ENCODE peak calls at places on chromosomes 1 and 21, in five cellular contexts. B, G, M, W and U are unnamed samples.

GRCh38 chr1:20112279-20113000 is 6.9 kb downstream of the PLA2G2D start:
- DNase-seq in W (no peak), B (no peak), G (no peak), M (no peak), U (no peak)

GRCh38 chr1:50080904-50081586 is 27.7 kb upstream of the ELAVL4 start:
- DNase-seq in W (no peak), M (peak; percentile 4), G (no peak), B (no peak), U (no peak)

GRCh38 chr1:23554481-23555224 is 4.6 kb downstream of the ID3 start:
- DNase-seq in W (peak; percentile 91), B (no peak), G (peak; percentile 92), M (peak; percentile 95), U (no peak)

GRCh38 chr1:246753670-246754535 is 29.7 kb downstream of the SCCPDH start:
- DNase-seq in B (no peak), W (peak; percentile 72), M (peak; percentile 77), G (peak; percentile 71), U (peak; percentile 44)

GRCh38 chr1:113442130-113442529 is 51.8 kb downstream of the MAGI3 start:
- DNase-seq in M (no peak), G (no peak), B (no peak), W (no peak), U (no peak)

GRCh38 chr1:163090321-163090945 is 21.3 kb downstream of the RGS4 start:
- DNase-seq in W (peak; percentile 66), M (no peak), B (peak; percentile 29), G (no peak), U (no peak)

GRCh38 chr1:223016890-223017289 is 126.2 kb downstream of the TLR5 start:
- DNase-seq in M (no peak), W (no peak), G (no peak), B (no peak), U (no peak)

GRCh38 chr21:26032263-26032662 is 138.3 kb downstream of the APP start:
- DNase-seq in B (no peak), M (peak; percentile 3), G (no peak), W (no peak), U (no peak)

GRCh38 chr1:79745928-79746327 is 739.4 kb upstream of the ADGRL4 start:
- DNase-seq in M (no peak), G (no peak), W (no peak), B (no peak), U (no peak)

GRCh38 chr21:41228006-41228370 is 60.0 kb downstream of the BACE2 start:
- DNase-seq in M (no peak), G (no peak), W (no peak), B (no peak), U (no peak)

GRCh38 chr21:44510508-44511218 is 29.3 kb downstream of the KRTAP10-1 start:
- DNase-seq in W (peak; percentile 39), M (peak; percentile 66), G (peak; percentile 94), B (peak; percentile 12), U (no peak)

GRCh38 chr1:94808682-94809081 is 11.5 kb upstream of the SLC44A3 start:
- DNase-seq in G (no peak), W (no peak), B (no peak), M (no peak), U (no peak)

GRCh38 chr1:106962591-106962990 is 93.9 kb upstream of the PRMT6 start:
- DNase-seq in M (no peak), B (no peak), G (no peak), W (no peak), U (no peak)

GRCh38 chr21:32653326-32653901 is 41.2 kb upstream of the CFAP298 start:
- DNase-seq in G (no peak), M (peak; percentile 37), B (no peak), W (peak; percentile 47), U (no peak)

GRCh38 chr21:38822754-38823374 is 17.1 kb downstream of the ETS2 start:
- DNase-seq in G (no peak), W (no peak), B (no peak), M (no peak), U (no peak)

GRCh38 chr1:216632980-216633379 is 90.2 kb downstream of the ESRRG start:
- DNase-seq in M (no peak), G (no peak), W (no peak), B (no peak), U (no peak)

GRCh38 chr1:53112271-53112774 is 30.1 kb downstream of the SLC1A7 start:
- DNase-seq in B (peak; percentile 12), G (no peak), M (no peak), W (peak; percentile 81), U (no peak)

GRCh38 chr1:109523706-109524105 is 14.2 kb upstream of the AMIGO1 start:
- DNase-seq in W (no peak), M (no peak), G (no peak), B (no peak), U (no peak)

GRCh38 chr1:232384172-232384571 is 245.8 kb downstream of the SIPA1L2 start:
- DNase-seq in M (no peak), W (no peak), B (no peak), G (no peak), U (no peak)

DNA sequence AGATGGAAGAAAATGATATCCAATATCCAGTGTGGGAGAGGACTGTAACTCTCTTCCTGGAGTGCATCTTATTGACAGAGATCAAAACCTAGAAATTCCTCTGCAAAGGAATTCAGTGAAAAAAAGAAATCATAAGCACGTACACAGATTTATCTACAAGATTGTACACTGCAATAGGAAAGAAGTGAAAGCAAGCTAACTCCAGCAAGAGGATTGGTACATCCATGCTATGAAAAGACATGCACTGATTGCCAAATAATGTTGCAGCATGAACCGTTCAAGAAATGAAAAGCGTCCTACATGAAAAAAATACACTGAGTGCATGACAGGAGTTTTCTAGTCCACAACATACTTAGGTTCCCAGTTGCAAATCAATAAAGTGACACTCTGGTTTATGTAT is 1.9 kb upstream of the MGST3 start:
- DNase-seq in G (no peak), M (no peak), B (no peak), W (no peak), U (no peak)
- TF ChIP-seq CTCF in G (no peak), M (no peak), B (no peak), W (no peak), U (no peak)

GRCh38 chr1:38000529-38001453 is 4.5 kb downstream of the FHL3 start:
- DNase-seq in W (peak; percentile 86), M (no peak), B (no peak), G (no peak), U (peak; percentile 75)
- H3K4me3 ChIP-seq in W (peak overlapping the region; percentile 35), M (no peak overlapping the region), B (no peak overlapping the region), G (no peak overlapping the region), U (peak overlapping the region; percentile 27)

DNA sequence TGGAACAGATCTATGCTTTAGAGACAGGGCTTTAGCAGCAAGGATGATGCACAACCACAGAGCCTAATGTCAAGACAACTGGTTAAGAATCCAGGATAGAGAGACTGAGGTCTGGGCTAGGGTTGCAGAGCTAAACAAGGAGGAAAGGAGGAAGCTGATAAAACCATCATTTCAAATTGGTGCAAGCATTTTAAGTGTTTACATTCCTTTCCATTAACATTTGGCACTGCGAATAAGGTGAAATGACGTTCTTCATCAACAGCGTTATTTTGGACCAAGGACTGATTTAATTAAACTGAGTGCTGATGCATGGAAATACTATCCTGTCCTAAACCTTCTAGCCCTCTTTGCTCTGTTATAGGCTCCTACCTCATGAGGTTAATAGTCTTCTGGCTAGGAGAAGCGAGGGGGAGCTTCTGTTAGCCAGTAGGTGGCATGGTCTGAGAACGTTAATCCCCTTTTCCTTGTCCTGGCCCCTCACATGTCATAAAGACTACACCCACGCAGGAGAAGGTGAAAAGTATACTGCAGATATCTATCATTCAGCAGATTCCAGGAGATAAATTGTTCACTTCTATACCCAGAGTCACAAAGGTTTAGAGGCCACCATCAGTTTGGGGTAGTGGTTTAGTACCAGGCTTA is 7.6 kb upstream of the C1orf21 start:
- DNase-seq in B (no peak), W (no peak), G (no peak), M (no peak), U (no peak)
- TF ChIP-seq CTCF in B (peak; percentile 14), W (peak; percentile 22), G (no peak), M (peak; percentile 28), U (peak; percentile 29)

DNA sequence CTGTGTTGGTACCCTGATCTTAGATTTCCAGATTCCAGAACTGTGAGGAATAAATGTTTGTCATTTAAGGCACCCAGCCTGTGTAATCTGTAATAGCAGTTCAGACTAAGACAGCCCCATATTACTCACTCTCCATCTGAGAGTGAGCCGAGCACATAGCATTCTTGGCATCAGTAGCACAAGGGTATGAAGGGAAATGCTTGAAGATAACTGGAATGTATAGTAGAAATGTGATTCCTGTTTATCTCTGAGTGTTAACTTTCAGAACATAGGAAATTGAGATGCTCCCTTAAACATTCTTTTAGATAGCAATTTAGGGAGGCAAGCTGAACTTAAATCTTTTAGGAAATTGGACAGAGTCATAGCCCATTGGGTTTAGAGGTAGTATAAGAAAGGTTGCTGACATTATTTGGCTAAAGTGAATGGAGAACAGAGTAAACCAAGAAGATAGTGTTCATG is 73.4 kb downstream of the LRRC8D start:
- DNase-seq in M (no peak), W (peak; percentile 90), G (no peak), B (no peak), U (no peak)
- H3K4me3 ChIP-seq in M (no peak overlapping the region), W (no peak overlapping the region), G (no peak overlapping the region), B (no peak overlapping the region), U (no peak overlapping the region)